ENCODE peak calls at places on chromosomes 12 and 14, in ten cellular contexts. One of them, this sample, is unnamed.

GRCh38 chr12:111024205-111024794 is 103.9 kb upstream of the MYL2 start:
- DNase-seq in stimulated activated naive CD8-positive, alpha-beta T cell treated with anti-CD3 and anti-CD28 coated beads, Interleukin-15, Interleukin-2, amounts not matched to agents 100 U/mL and 50 U/mL, for 24 hours: peak; percentile 63
- DNase-seq in activated naive CD4-positive, alpha-beta T cell treated with anti-CD3 and anti-CD28 coated beads, Interleukin-2, amount 10 ng/mL, durations not matched to agents 7 days and 5 days: peak; percentile 66
- DNase-seq in naive thymus-derived CD4-positive, alpha-beta T cell: peak; percentile 25
- DNase-seq in nucleus accumbens: no peak
- DNase-seq in myocyte: peak; percentile 24
- DNase-seq in stimulated activated naive B cell treated with anti-CD40 and anti-IgM and Interleukin-4, amounts not matched to agents 10 μg/mL and 1 μg/mL and 100 μg/mL, for 72 hours: peak; percentile 28
- DNase-seq in endothelial cell: peak; percentile 77
- DNase-seq in NCI-H1105: peak; percentile 62
- DNase-seq in activated CD4-positive, alpha-beta T cell treated with anti-CD3 and anti-CD28 coated beads for 48 hours: peak; percentile 66
- DNase-seq in this sample: peak; percentile 40

GRCh38 chr12:122366685-122367475 is 55.6 kb downstream of the CLIP1 start:
- DNase-seq in stimulated activated naive CD8-positive, alpha-beta T cell treated with anti-CD3 and anti-CD28 coated beads, Interleukin-15, Interleukin-2, amounts not matched to agents 100 U/mL and 50 U/mL, for 24 hours: no peak
- DNase-seq in activated naive CD4-positive, alpha-beta T cell treated with anti-CD3 and anti-CD28 coated beads, Interleukin-2, amount 10 ng/mL, durations not matched to agents 7 days and 5 days: no peak
- DNase-seq in naive thymus-derived CD4-positive, alpha-beta T cell: no peak
- DNase-seq in nucleus accumbens: no peak
- DNase-seq in myocyte: peak; percentile 95
- DNase-seq in stimulated activated naive B cell treated with anti-CD40 and anti-IgM and Interleukin-4, amounts not matched to agents 10 μg/mL and 1 μg/mL and 100 μg/mL, for 72 hours: no peak
- DNase-seq in endothelial cell: peak; percentile 13
- DNase-seq in NCI-H1105: no peak
- DNase-seq in activated CD4-positive, alpha-beta T cell treated with anti-CD3 and anti-CD28 coated beads for 48 hours: peak; percentile 16
- DNase-seq in this sample: no peak

GRCh38 chr12:25287610-25288009 is 36.9 kb upstream of the KRAS start:
- DNase-seq in stimulated activated naive CD8-positive, alpha-beta T cell treated with anti-CD3 and anti-CD28 coated beads, Interleukin-15, Interleukin-2, amounts not matched to agents 100 U/mL and 50 U/mL, for 24 hours: no peak
- DNase-seq in activated naive CD4-positive, alpha-beta T cell treated with anti-CD3 and anti-CD28 coated beads, Interleukin-2, amount 10 ng/mL, durations not matched to agents 7 days and 5 days: no peak
- DNase-seq in naive thymus-derived CD4-positive, alpha-beta T cell: no peak
- DNase-seq in nucleus accumbens: no peak
- DNase-seq in myocyte: no peak
- DNase-seq in stimulated activated naive B cell treated with anti-CD40 and anti-IgM and Interleukin-4, amounts not matched to agents 10 μg/mL and 1 μg/mL and 100 μg/mL, for 72 hours: no peak
- DNase-seq in endothelial cell: no peak
- DNase-seq in NCI-H1105: no peak
- DNase-seq in activated CD4-positive, alpha-beta T cell treated with anti-CD3 and anti-CD28 coated beads for 48 hours: no peak
- DNase-seq in this sample: no peak

GRCh38 chr14:33271216-33271615 is 332.5 kb downstream of the NPAS3 start:
- DNase-seq in stimulated activated naive CD8-positive, alpha-beta T cell treated with anti-CD3 and anti-CD28 coated beads, Interleukin-15, Interleukin-2, amounts not matched to agents 100 U/mL and 50 U/mL, for 24 hours: no peak
- DNase-seq in activated naive CD4-positive, alpha-beta T cell treated with anti-CD3 and anti-CD28 coated beads, Interleukin-2, amount 10 ng/mL, durations not matched to agents 7 days and 5 days: no peak
- DNase-seq in naive thymus-derived CD4-positive, alpha-beta T cell: no peak
- DNase-seq in nucleus accumbens: no peak
- DNase-seq in myocyte: no peak
- DNase-seq in stimulated activated naive B cell treated with anti-CD40 and anti-IgM and Interleukin-4, amounts not matched to agents 10 μg/mL and 1 μg/mL and 100 μg/mL, for 72 hours: no peak
- DNase-seq in endothelial cell: no peak
- DNase-seq in NCI-H1105: no peak
- DNase-seq in activated CD4-positive, alpha-beta T cell treated with anti-CD3 and anti-CD28 coated beads for 48 hours: no peak
- DNase-seq in this sample: no peak

GRCh38 chr12:111322336-111323250 is 46.3 kb downstream of the PHETA1 start:
- DNase-seq in stimulated activated naive CD8-positive, alpha-beta T cell treated with anti-CD3 and anti-CD28 coated beads, Interleukin-15, Interleukin-2, amounts not matched to agents 100 U/mL and 50 U/mL, for 24 hours: no peak
- DNase-seq in activated naive CD4-positive, alpha-beta T cell treated with anti-CD3 and anti-CD28 coated beads, Interleukin-2, amount 10 ng/mL, durations not matched to agents 7 days and 5 days: no peak
- DNase-seq in naive thymus-derived CD4-positive, alpha-beta T cell: no peak
- DNase-seq in nucleus accumbens: no peak
- DNase-seq in myocyte: peak; percentile 85
- DNase-seq in stimulated activated naive B cell treated with anti-CD40 and anti-IgM and Interleukin-4, amounts not matched to agents 10 μg/mL and 1 μg/mL and 100 μg/mL, for 72 hours: no peak
- DNase-seq in endothelial cell: no peak
- DNase-seq in NCI-H1105: peak; percentile 58
- DNase-seq in activated CD4-positive, alpha-beta T cell treated with anti-CD3 and anti-CD28 coated beads for 48 hours: no peak
- DNase-seq in this sample: no peak

GRCh38 chr14:103281496-103282231 is 52.4 kb upstream of the EIF5 start:
- DNase-seq in stimulated activated naive CD8-positive, alpha-beta T cell treated with anti-CD3 and anti-CD28 coated beads, Interleukin-15, Interleukin-2, amounts not matched to agents 100 U/mL and 50 U/mL, for 24 hours: no peak
- DNase-seq in activated naive CD4-positive, alpha-beta T cell treated with anti-CD3 and anti-CD28 coated beads, Interleukin-2, amount 10 ng/mL, durations not matched to agents 7 days and 5 days: no peak
- DNase-seq in naive thymus-derived CD4-positive, alpha-beta T cell: no peak
- DNase-seq in nucleus accumbens: no peak
- DNase-seq in myocyte: peak; percentile 65
- DNase-seq in stimulated activated naive B cell treated with anti-CD40 and anti-IgM and Interleukin-4, amounts not matched to agents 10 μg/mL and 1 μg/mL and 100 μg/mL, for 72 hours: no peak
- DNase-seq in endothelial cell: peak; percentile 56
- DNase-seq in NCI-H1105: no peak
- DNase-seq in activated CD4-positive, alpha-beta T cell treated with anti-CD3 and anti-CD28 coated beads for 48 hours: no peak
- DNase-seq in this sample: no peak

GRCh38 chr14:50741571-50741970 is 73.5 kb upstream of the SAV1 start:
- DNase-seq in stimulated activated naive CD8-positive, alpha-beta T cell treated with anti-CD3 and anti-CD28 coated beads, Interleukin-15, Interleukin-2, amounts not matched to agents 100 U/mL and 50 U/mL, for 24 hours: no peak
- DNase-seq in activated naive CD4-positive, alpha-beta T cell treated with anti-CD3 and anti-CD28 coated beads, Interleukin-2, amount 10 ng/mL, durations not matched to agents 7 days and 5 days: no peak
- DNase-seq in naive thymus-derived CD4-positive, alpha-beta T cell: no peak
- DNase-seq in nucleus accumbens: no peak
- DNase-seq in myocyte: no peak
- DNase-seq in stimulated activated naive B cell treated with anti-CD40 and anti-IgM and Interleukin-4, amounts not matched to agents 10 μg/mL and 1 μg/mL and 100 μg/mL, for 72 hours: no peak
- DNase-seq in endothelial cell: no peak
- DNase-seq in NCI-H1105: no peak
- DNase-seq in activated CD4-positive, alpha-beta T cell treated with anti-CD3 and anti-CD28 coated beads for 48 hours: no peak
- DNase-seq in this sample: peak; percentile 17

GRCh38 chr14:33811731-33812130 is 139.1 kb downstream of the EGLN3 start:
- DNase-seq in stimulated activated naive CD8-positive, alpha-beta T cell treated with anti-CD3 and anti-CD28 coated beads, Interleukin-15, Interleukin-2, amounts not matched to agents 100 U/mL and 50 U/mL, for 24 hours: no peak
- DNase-seq in activated naive CD4-positive, alpha-beta T cell treated with anti-CD3 and anti-CD28 coated beads, Interleukin-2, amount 10 ng/mL, durations not matched to agents 7 days and 5 days: no peak
- DNase-seq in naive thymus-derived CD4-positive, alpha-beta T cell: no peak
- DNase-seq in nucleus accumbens: no peak
- DNase-seq in myocyte: no peak
- DNase-seq in stimulated activated naive B cell treated with anti-CD40 and anti-IgM and Interleukin-4, amounts not matched to agents 10 μg/mL and 1 μg/mL and 100 μg/mL, for 72 hours: no peak
- DNase-seq in endothelial cell: no peak
- DNase-seq in NCI-H1105: no peak
- DNase-seq in activated CD4-positive, alpha-beta T cell treated with anti-CD3 and anti-CD28 coated beads for 48 hours: no peak
- DNase-seq in this sample: peak; percentile 73

GRCh38 chr14:80223696-80224465 is 12.6 kb upstream of the DIO2 start:
- DNase-seq in stimulated activated naive CD8-positive, alpha-beta T cell treated with anti-CD3 and anti-CD28 coated beads, Interleukin-15, Interleukin-2, amounts not matched to agents 100 U/mL and 50 U/mL, for 24 hours: no peak
- DNase-seq in activated naive CD4-positive, alpha-beta T cell treated with anti-CD3 and anti-CD28 coated beads, Interleukin-2, amount 10 ng/mL, durations not matched to agents 7 days and 5 days: no peak
- DNase-seq in naive thymus-derived CD4-positive, alpha-beta T cell: no peak
- DNase-seq in nucleus accumbens: no peak
- DNase-seq in myocyte: no peak
- DNase-seq in stimulated activated naive B cell treated with anti-CD40 and anti-IgM and Interleukin-4, amounts not matched to agents 10 μg/mL and 1 μg/mL and 100 μg/mL, for 72 hours: no peak
- DNase-seq in endothelial cell: no peak
- DNase-seq in NCI-H1105: no peak
- DNase-seq in activated CD4-positive, alpha-beta T cell treated with anti-CD3 and anti-CD28 coated beads for 48 hours: no peak
- DNase-seq in this sample: no peak

GRCh38 chr14:49880267-49881064 is 12.4 kb upstream of the ARF6 start:
- DNase-seq in stimulated activated naive CD8-positive, alpha-beta T cell treated with anti-CD3 and anti-CD28 coated beads, Interleukin-15, Interleukin-2, amounts not matched to agents 100 U/mL and 50 U/mL, for 24 hours: no peak
- DNase-seq in activated naive CD4-positive, alpha-beta T cell treated with anti-CD3 and anti-CD28 coated beads, Interleukin-2, amount 10 ng/mL, durations not matched to agents 7 days and 5 days: no peak
- DNase-seq in naive thymus-derived CD4-positive, alpha-beta T cell: no peak
- DNase-seq in nucleus accumbens: no peak
- DNase-seq in myocyte: no peak
- DNase-seq in stimulated activated naive B cell treated with anti-CD40 and anti-IgM and Interleukin-4, amounts not matched to agents 10 μg/mL and 1 μg/mL and 100 μg/mL, for 72 hours: no peak
- DNase-seq in endothelial cell: no peak
- DNase-seq in NCI-H1105: no peak
- DNase-seq in activated CD4-positive, alpha-beta T cell treated with anti-CD3 and anti-CD28 coated beads for 48 hours: peak; percentile 29
- DNase-seq in this sample: no peak

GRCh38 chr14:99029150-99029915 is 242.7 kb downstream of the BCL11B start:
- DNase-seq in stimulated activated naive CD8-positive, alpha-beta T cell treated with anti-CD3 and anti-CD28 coated beads, Interleukin-15, Interleukin-2, amounts not matched to agents 100 U/mL and 50 U/mL, for 24 hours: no peak
- DNase-seq in activated naive CD4-positive, alpha-beta T cell treated with anti-CD3 and anti-CD28 coated beads, Interleukin-2, amount 10 ng/mL, durations not matched to agents 7 days and 5 days: no peak
- DNase-seq in naive thymus-derived CD4-positive, alpha-beta T cell: no peak
- DNase-seq in nucleus accumbens: no peak
- DNase-seq in myocyte: no peak
- DNase-seq in stimulated activated naive B cell treated with anti-CD40 and anti-IgM and Interleukin-4, amounts not matched to agents 10 μg/mL and 1 μg/mL and 100 μg/mL, for 72 hours: no peak
- DNase-seq in endothelial cell: no peak
- DNase-seq in NCI-H1105: no peak
- DNase-seq in activated CD4-positive, alpha-beta T cell treated with anti-CD3 and anti-CD28 coated beads for 48 hours: no peak
- DNase-seq in this sample: no peak

GRCh38 chr12:39392154-39392925 is 50.6 kb downstream of the KIF21A start:
- DNase-seq in stimulated activated naive CD8-positive, alpha-beta T cell treated with anti-CD3 and anti-CD28 coated beads, Interleukin-15, Interleukin-2, amounts not matched to agents 100 U/mL and 50 U/mL, for 24 hours: no peak
- DNase-seq in activated naive CD4-positive, alpha-beta T cell treated with anti-CD3 and anti-CD28 coated beads, Interleukin-2, amount 10 ng/mL, durations not matched to agents 7 days and 5 days: no peak
- DNase-seq in naive thymus-derived CD4-positive, alpha-beta T cell: no peak
- DNase-seq in nucleus accumbens: no peak
- DNase-seq in myocyte: no peak
- DNase-seq in stimulated activated naive B cell treated with anti-CD40 and anti-IgM and Interleukin-4, amounts not matched to agents 10 μg/mL and 1 μg/mL and 100 μg/mL, for 72 hours: no peak
- DNase-seq in endothelial cell: no peak
- DNase-seq in NCI-H1105: no peak
- DNase-seq in activated CD4-positive, alpha-beta T cell treated with anti-CD3 and anti-CD28 coated beads for 48 hours: no peak
- DNase-seq in this sample: no peak

GRCh38 chr14:91114079-91115065 is 499 bp downstream of the DGLUCY start:
- DNase-seq in stimulated activated naive CD8-positive, alpha-beta T cell treated with anti-CD3 and anti-CD28 coated beads, Interleukin-15, Interleukin-2, amounts not matched to agents 100 U/mL and 50 U/mL, for 24 hours: peak; percentile 76
- DNase-seq in activated naive CD4-positive, alpha-beta T cell treated with anti-CD3 and anti-CD28 coated beads, Interleukin-2, amount 10 ng/mL, durations not matched to agents 7 days and 5 days: peak; percentile 82
- DNase-seq in naive thymus-derived CD4-positive, alpha-beta T cell: peak; percentile 75
- DNase-seq in nucleus accumbens: peak; percentile 87
- DNase-seq in myocyte: peak; percentile 64
- DNase-seq in stimulated activated naive B cell treated with anti-CD40 and anti-IgM and Interleukin-4, amounts not matched to agents 10 μg/mL and 1 μg/mL and 100 μg/mL, for 72 hours: peak; percentile 72
- DNase-seq in endothelial cell: peak; percentile 76
- DNase-seq in NCI-H1105: no peak
- DNase-seq in activated CD4-positive, alpha-beta T cell treated with anti-CD3 and anti-CD28 coated beads for 48 hours: peak; percentile 78
- DNase-seq in this sample: peak; percentile 86

GRCh38 chr14:35215110-35215872 is 76.9 kb upstream of the PSMA6 start:
- DNase-seq in stimulated activated naive CD8-positive, alpha-beta T cell treated with anti-CD3 and anti-CD28 coated beads, Interleukin-15, Interleukin-2, amounts not matched to agents 100 U/mL and 50 U/mL, for 24 hours: no peak
- DNase-seq in activated naive CD4-positive, alpha-beta T cell treated with anti-CD3 and anti-CD28 coated beads, Interleukin-2, amount 10 ng/mL, durations not matched to agents 7 days and 5 days: no peak
- DNase-seq in naive thymus-derived CD4-positive, alpha-beta T cell: no peak
- DNase-seq in nucleus accumbens: no peak
- DNase-seq in myocyte: peak; percentile 61
- DNase-seq in stimulated activated naive B cell treated with anti-CD40 and anti-IgM and Interleukin-4, amounts not matched to agents 10 μg/mL and 1 μg/mL and 100 μg/mL, for 72 hours: no peak
- DNase-seq in endothelial cell: no peak
- DNase-seq in NCI-H1105: no peak
- DNase-seq in activated CD4-positive, alpha-beta T cell treated with anti-CD3 and anti-CD28 coated beads for 48 hours: no peak
- DNase-seq in this sample: peak; percentile 41

GRCh38 chr12:57133916-57134315 is 5.6 kb downstream of the LRP1 start:
- DNase-seq in stimulated activated naive CD8-positive, alpha-beta T cell treated with anti-CD3 and anti-CD28 coated beads, Interleukin-15, Interleukin-2, amounts not matched to agents 100 U/mL and 50 U/mL, for 24 hours: no peak
- DNase-seq in activated naive CD4-positive, alpha-beta T cell treated with anti-CD3 and anti-CD28 coated beads, Interleukin-2, amount 10 ng/mL, durations not matched to agents 7 days and 5 days: no peak
- DNase-seq in naive thymus-derived CD4-positive, alpha-beta T cell: peak; percentile 4
- DNase-seq in nucleus accumbens: peak; percentile 16
- DNase-seq in myocyte: no peak
- DNase-seq in stimulated activated naive B cell treated with anti-CD40 and anti-IgM and Interleukin-4, amounts not matched to agents 10 μg/mL and 1 μg/mL and 100 μg/mL, for 72 hours: no peak
- DNase-seq in endothelial cell: no peak
- DNase-seq in NCI-H1105: no peak
- DNase-seq in activated CD4-positive, alpha-beta T cell treated with anti-CD3 and anti-CD28 coated beads for 48 hours: no peak
- DNase-seq in this sample: no peak

GRCh38 chr12:95674088-95674595 is 116.4 kb downstream of the NTN4 start:
- DNase-seq in stimulated activated naive CD8-positive, alpha-beta T cell treated with anti-CD3 and anti-CD28 coated beads, Interleukin-15, Interleukin-2, amounts not matched to agents 100 U/mL and 50 U/mL, for 24 hours: no peak
- DNase-seq in activated naive CD4-positive, alpha-beta T cell treated with anti-CD3 and anti-CD28 coated beads, Interleukin-2, amount 10 ng/mL, durations not matched to agents 7 days and 5 days: no peak
- DNase-seq in naive thymus-derived CD4-positive, alpha-beta T cell: no peak
- DNase-seq in nucleus accumbens: no peak
- DNase-seq in myocyte: peak; percentile 10
- DNase-seq in stimulated activated naive B cell treated with anti-CD40 and anti-IgM and Interleukin-4, amounts not matched to agents 10 μg/mL and 1 μg/mL and 100 μg/mL, for 72 hours: no peak
- DNase-seq in endothelial cell: no peak
- DNase-seq in NCI-H1105: peak; percentile 84
- DNase-seq in activated CD4-positive, alpha-beta T cell treated with anti-CD3 and anti-CD28 coated beads for 48 hours: no peak
- DNase-seq in this sample: no peak

This sample was measured in erythroblast.